ENCODE peak calls at places on chromosomes 5 and 9, in eight cellular contexts. W is SK-N-SH, K is PC-9, R is thoracic aorta, Z is mesendoderm, C is ascending aorta, H is colonic mucosa, U is SK-N-MC. D is an unnamed sample.

GRCh38 chr5:98333921-98334320 is 439.5 kb upstream of the RGMB start:
- DNase-seq in C (no peak), U (no peak), W (no peak), K (no peak), R (no peak), H (no peak), Z (no peak), D (no peak)

GRCh38 chr9:137228968-137229896 is 1.5 kb upstream of the SLC34A3 start:
- DNase-seq in Z (no peak), H (no peak), C (no peak), K (no peak), U (no peak), R (no peak), W (no peak), D (no peak)

GRCh38 chr5:172173771-172174170 is 14.3 kb downstream of the STK10 start:
- DNase-seq in C (no peak), U (no peak), H (no peak), Z (no peak), K (peak), R (no peak), W (no peak), D (no peak)

GRCh38 chr9:24464321-24464951 is 81.3 kb downstream of the IZUMO3 start:
- DNase-seq in U (no peak), H (no peak), R (no peak), W (no peak), Z (peak), C (no peak), K (no peak), D (no peak)

GRCh38 chr9:109411069-109411761 is 86.9 kb downstream of the PTPN3 start:
- DNase-seq in W (no peak), U (no peak), H (no peak), K (no peak), C (no peak), R (no peak), Z (no peak), D (no peak)

GRCh38 chr5:35762368-35762767 is 94.3 kb upstream of the IL7R start:
- DNase-seq in C (no peak), R (no peak), Z (no peak), U (no peak), H (no peak), K (no peak), W (no peak), D (no peak)

GRCh38 chr9:97470076-97470475 is 31.4 kb upstream of the TMOD1 start:
- DNase-seq in U (no peak), K (peak), H (no peak), R (no peak), C (no peak), Z (peak), W (peak), D (no peak)

GRCh38 chr5:463952-464351 is 21.0 kb downstream of the EXOC3 start:
- DNase-seq in W (no peak), R (no peak), C (peak), Z (no peak), K (no peak), U (no peak), H (no peak), D (no peak)

GRCh38 chr5:122704247-122705036 is 70.4 kb upstream of the SNX2 start:
- DNase-seq in U (peak), K (no peak), Z (peak), W (peak), H (no peak), C (no peak), R (no peak), D (no peak)

GRCh38 chr9:109831996-109832395 is 52.0 kb downstream of the PALM2AKAP2 start:
- DNase-seq in K (no peak), C (no peak), H (no peak), R (no peak), Z (no peak), W (no peak), U (no peak), D (no peak)

GRCh38 chr9:37329576-37329975 is 92.9 kb upstream of the GRHPR start:
- DNase-seq in W (peak), Z (peak), C (no peak), K (no peak), H (no peak), U (no peak), R (no peak), D (no peak)

GRCh38 chr5:174448662-174449061 is 275.7 kb upstream of the MSX2 start:
- DNase-seq in R (no peak), C (no peak), H (no peak), Z (peak), W (no peak), K (no peak), U (no peak), D (no peak)

GRCh38 chr5:57741326-57741725 is 258.7 kb upstream of the ACTBL2 start:
- DNase-seq in C (no peak), Z (no peak), W (no peak), U (no peak), R (no peak), H (no peak), K (no peak), D (no peak)

GRCh38 chr5:57738306-57738705 is 255.7 kb upstream of the ACTBL2 start:
- DNase-seq in H (no peak), U (no peak), W (no peak), Z (no peak), R (no peak), K (no peak), C (no peak), D (no peak)

GRCh38 chr5:57735754-57736153 is 253.1 kb upstream of the ACTBL2 start:
- DNase-seq in C (no peak), R (no peak), K (peak), W (no peak), U (no peak), Z (no peak), H (no peak), D (no peak)

GRCh38 chr5:57738787-57739186 is 256.2 kb upstream of the ACTBL2 start:
- DNase-seq in K (no peak), R (no peak), C (no peak), U (no peak), H (no peak), Z (no peak), W (no peak), D (no peak)

DNA sequence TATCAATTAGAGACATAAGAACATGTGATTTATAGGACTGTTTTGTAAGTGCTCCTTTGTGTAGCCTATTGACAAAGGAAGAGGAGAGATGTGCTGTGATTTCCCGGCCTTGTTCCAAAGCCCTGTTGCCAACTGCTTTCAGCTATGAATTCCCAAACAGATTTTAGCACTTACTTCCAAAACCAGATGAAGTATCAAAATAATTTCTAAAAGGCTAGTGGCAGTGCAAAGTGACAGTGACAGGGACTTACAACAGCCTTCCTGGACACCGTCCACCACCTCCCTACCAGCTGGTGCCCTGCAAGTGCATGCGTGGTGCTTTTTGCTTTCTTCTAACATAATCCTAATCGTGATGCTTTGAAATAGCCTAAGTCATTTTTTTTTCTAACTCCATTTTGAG is 254.1 kb upstream of the ACTBL2 start:
- DNase-seq in R (no peak), H (no peak), W (no peak), Z (no peak), U (no peak), K (no peak), C (no peak), D (no peak)
- H3K27ac ChIP-seq in R (no peak), H (no peak), W (peak), Z (no peak), U (no peak), K (peak), C (no peak), D (no peak)

GRCh38 chr5:74103131-74104023 is 477.4 kb downstream of the ARHGEF28 start:
- DNase-seq in H (no peak), K (no peak), Z (no peak), U (no peak), R (no peak), C (no peak), W (no peak), D (no peak)

GRCh38 chr5:74107899-74108298 is 481.9 kb downstream of the ARHGEF28 start:
- DNase-seq in K (no peak), R (no peak), Z (no peak), W (no peak), U (no peak), C (no peak), H (no peak), D (no peak)

GRCh38 chr5:74109344-74109743 is 483.3 kb downstream of the ARHGEF28 start:
- DNase-seq in U (no peak), Z (peak), W (no peak), R (no peak), H (no peak), K (no peak), C (no peak), D (no peak)

GRCh38 chr5:74105126-74105780 is 479.3 kb downstream of the ARHGEF28 start:
- DNase-seq in Z (peak), H (no peak), U (no peak), W (no peak), R (no peak), K (peak), C (no peak), D (no peak)

DNA sequence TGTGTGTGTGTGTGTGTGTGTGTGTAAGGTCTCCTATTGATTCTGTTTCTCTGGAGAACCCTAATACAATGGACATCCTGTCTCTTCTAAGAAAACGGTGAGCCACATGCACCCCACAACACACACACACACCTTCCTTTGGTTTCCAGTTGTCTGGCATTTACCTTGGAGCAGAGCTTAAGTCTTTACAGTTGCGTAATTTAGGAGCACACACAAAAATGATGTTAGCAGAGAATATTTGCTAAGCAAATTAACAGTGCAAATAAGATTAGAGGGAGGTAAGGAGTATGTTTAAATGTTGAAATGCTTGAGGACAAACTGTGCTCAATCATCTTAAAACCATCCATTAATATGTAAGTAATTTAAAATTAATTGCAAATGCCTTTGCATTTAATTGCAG is 478.5 kb downstream of the ARHGEF28 start:
- DNase-seq in Z (no peak), C (no peak), W (no peak), R (no peak), U (no peak), K (no peak), H (no peak), D (no peak)
- H3K27ac ChIP-seq in Z (no peak), C (no peak), W (no peak), R (no peak), U (no peak), K (no peak), H (no peak), D (no peak)

GRCh38 chr5:135705941-135706340 is 127.2 kb upstream of the CXCL14 start:
- DNase-seq in R (no peak), Z (no peak), W (no peak), U (no peak), C (no peak), K (no peak), H (peak), D (no peak)
- H3K27ac ChIP-seq in R (no peak), Z (no peak), W (no peak), U (no peak), C (no peak), K (no peak), H (no peak), D (no peak)

DNA sequence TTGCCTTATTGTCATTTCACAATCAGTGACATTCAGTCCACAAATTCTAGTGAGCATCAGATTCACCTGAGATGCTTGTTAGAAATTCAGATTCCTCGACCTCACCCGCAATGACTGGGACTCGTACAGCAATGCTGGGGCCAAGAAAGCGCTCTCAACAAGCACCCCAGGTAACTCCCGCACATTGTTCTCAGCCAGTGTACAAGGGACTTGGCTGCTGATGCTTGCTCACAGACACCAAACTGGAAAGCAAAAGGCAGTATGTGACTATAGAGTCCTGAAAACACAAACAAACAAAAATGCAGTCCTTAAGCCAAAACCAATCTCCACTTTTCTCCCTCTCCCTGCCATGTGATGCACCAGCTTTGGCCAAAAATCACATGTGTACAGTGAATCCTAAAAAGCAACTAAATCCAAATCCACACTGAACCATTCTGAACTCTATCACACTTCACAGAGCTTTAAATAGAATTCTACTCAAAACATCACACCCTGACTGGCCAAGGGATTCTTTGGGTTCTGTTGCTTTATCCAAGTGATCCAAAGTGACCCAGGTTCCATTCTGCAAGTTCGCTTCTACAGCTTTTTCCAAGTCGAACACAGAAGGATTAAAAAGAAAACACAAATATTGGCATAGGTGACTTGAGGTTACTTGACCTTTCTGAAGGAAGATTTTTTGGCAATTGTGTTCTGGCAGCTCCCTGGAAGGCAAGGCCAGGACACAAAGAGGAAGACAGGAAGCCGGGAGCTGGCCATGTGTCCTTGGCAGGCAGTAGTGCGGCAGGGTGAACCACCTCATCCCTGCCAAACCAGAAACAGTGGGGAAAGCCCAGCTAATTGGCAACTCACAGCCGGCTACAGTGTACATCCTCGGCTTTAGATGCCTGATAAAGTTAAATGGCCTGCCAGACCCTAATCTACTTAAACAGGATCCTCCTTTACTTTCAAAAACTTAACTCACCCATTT is 115.1 kb downstream of the NFIB start:
- DNase-seq in H (peak), R (no peak), W (peak), Z (no peak), U (no peak), C (peak), K (no peak), D (peak)
- H3K27ac ChIP-seq in H (peak), R (peak), W (peak), Z (no peak), U (no peak), C (peak), K (no peak), D (peak)